ENCODE peak calls at places on chromosomes 13 and 19, in four cellular contexts. R is effector CD4-positive, alpha-beta T cell; M is B cell; X is HS-5. O is an unnamed sample.

GRCh38 chr13:99688776-99689175 is 187.5 kb downstream of the TM9SF2 start:
- DNase-seq in X (no peak), R (no peak), M (no peak), O (no peak)

GRCh38 chr19:42683917-42684513 is 56.3 kb downstream of the PSG3 start:
- DNase-seq in R (no peak), X (peak; percentile 13), M (peak; percentile 34), O (peak; percentile 39)

GRCh38 chr13:44757671-44758070 is 181.5 kb upstream of the TSC22D1 start:
- DNase-seq in R (no peak), M (no peak), X (no peak), O (no peak)

GRCh38 chr19:15191514-15191913 is 9.3 kb downstream of the NOTCH3 start:
- DNase-seq in M (no peak), R (no peak), X (no peak), O (no peak)

GRCh38 chr19:1177322-1178114 is 3.5 kb upstream of the SBNO2 start:
- DNase-seq in X (peak; percentile 92), R (no peak), M (no peak), O (no peak)

GRCh38 chr19:1929051-1929742 is 11.8 kb upstream of the CSNK1G2 start:
- DNase-seq in R (peak; percentile 78), M (peak; percentile 90), X (no peak), O (peak; percentile 83)

GRCh38 chr19:6070179-6071102 is 39.9 kb downstream of the RFX2 start:
- DNase-seq in R (no peak), X (no peak), M (no peak), O (no peak)

GRCh38 chr13:85650613-85651012 is 148.6 kb downstream of the SLITRK6 start:
- DNase-seq in X (no peak), R (no peak), M (no peak), O (no peak)

GRCh38 chr19:47523473-47523872 is 8.6 kb upstream of the NAPA start:
- DNase-seq in X (no peak), M (no peak), R (no peak), O (no peak)

GRCh38 chr19:39133431-39134270 is 8.1 kb downstream of the PAK4 start:
- DNase-seq in M (no peak), X (no peak), R (no peak), O (no peak)

GRCh38 chr13:40161931-40162330 is 504.5 kb downstream of the FOXO1 start:
- DNase-seq in X (no peak), M (no peak), R (no peak), O (no peak)

GRCh38 chr19:32224371-32225244 is 120.8 kb upstream of the ZNF507 start:
- DNase-seq in M (peak; percentile 68), R (peak; percentile 35), X (no peak), O (peak; percentile 15)

GRCh38 chr13:50722437-50723125 is 120.9 kb downstream of the DLEU7 start:
- DNase-seq in X (no peak), M (no peak), R (no peak), O (no peak)

GRCh38 chr13:109331898-109332297 is 454.5 kb downstream of the IRS2 start:
- DNase-seq in R (no peak), M (no peak), X (no peak), O (no peak)

GRCh38 chr19:30123611-30124010 is 181.6 kb downstream of the URI1 start:
- DNase-seq in M (no peak), R (no peak), X (no peak), O (no peak)

GRCh38 chr13:27455331-27455855 is 5.0 kb upstream of the MTIF3 start:
- DNase-seq in M (peak; percentile 24), R (no peak), X (no peak), O (peak; percentile 67)

GRCh38 chr19:4678881-4679379 is 8.8 kb upstream of the MYDGF start:
- DNase-seq in X (no peak), M (no peak), R (no peak), O (peak; percentile 51)

GRCh38 chr19:6161271-6161850 is 25.9 kb downstream of the ACSBG2 start:
- DNase-seq in R (peak; percentile 4), X (no peak), M (peak; percentile 54), O (peak; percentile 73)

GRCh38 chr13:72384879-72385278 is 342.6 kb downstream of the MZT1 start:
- DNase-seq in M (no peak), X (no peak), R (no peak), O (no peak)

GRCh38 chr19:54364775-54365257 is at the start of gene LAIR1:
- DNase-seq in R (peak; percentile 26), M (peak; percentile 60), X (no peak), O (peak; percentile 85)

GRCh38 chr19:13100031-13100588 is 2.5 kb downstream of the LYL1 start:
- DNase-seq in R (peak; percentile 39), M (peak; percentile 64), X (no peak), O (peak; percentile 69)

GRCh38 chr13:23848639-23849282 is 40.4 kb downstream of the MIPEP start:
- DNase-seq in M (peak; percentile 42), X (no peak), R (no peak), O (no peak)

GRCh38 chr13:38538412-38538811 is 148.5 kb upstream of the FREM2 start:
- DNase-seq in M (no peak), X (no peak), R (no peak), O (no peak)

GRCh38 chr13:34207334-34207733 is 389.4 kb downstream of the RFC3 start:
- DNase-seq in M (no peak), R (no peak), X (peak; percentile 24), O (no peak)

GRCh38 chr13:102901615-102902305 is 55.9 kb downstream of the ERCC5 start:
- DNase-seq in R (no peak), M (no peak), X (no peak), O (no peak)

GRCh38 chr19:18292810-18293641 is 11.6 kb upstream of the JUND start:
- DNase-seq in M (peak; percentile 64), R (no peak), X (no peak), O (peak; percentile 48)

GRCh38 chr13:110644892-110645521 is 29.7 kb downstream of the NAXD start:
- DNase-seq in M (peak; percentile 81), R (peak; percentile 27), X (no peak), O (peak; percentile 39)

GRCh38 chr13:45055902-45056648 is 64.2 kb upstream of the GTF2F2 start:
- DNase-seq in X (peak; percentile 6), M (no peak), R (no peak), O (no peak)

GRCh38 chr19:47644743-47645499 is 36.0 kb downstream of the BICRA start:
- DNase-seq in M (no peak), R (no peak), X (no peak), O (no peak)

GRCh38 chr13:27012482-27013197 is 159.0 kb downstream of the USP12 start:
- DNase-seq in R (no peak), M (no peak), X (peak; percentile 37), O (no peak)

GRCh38 chr13:25371608-25372274 is at the start of gene ATP8A2:
- DNase-seq in X (no peak), M (no peak), R (no peak), O (no peak)

GRCh38 chr13:21435710-21436151 is 23.4 kb downstream of the ZDHHC20 start:
- DNase-seq in X (no peak), M (peak; percentile 52), R (no peak), O (no peak)

GRCh38 chr19:31140717-31141116 is 208.5 kb downstream of the TSHZ3 start:
- DNase-seq in M (no peak), R (no peak), X (peak; percentile 60), O (no peak)

GRCh38 chr19:31252476-31252875 is 96.8 kb downstream of the TSHZ3 start:
- DNase-seq in R (no peak), X (no peak), M (no peak), O (no peak)

GRCh38 chr19:1366899-1367870 is 16.5 kb upstream of the NDUFS7 start:
- DNase-seq in M (no peak), X (no peak), R (no peak), O (no peak)